ENCODE peak calls at places on chromosomes 6 and 20, in ten cellular contexts. E is cardiac fibroblast, F is SHP77, G is GDM1, M is mesendoderm, P is neuronal stem cell, S is nephron progenitor cell, L is occipital lobe, J is T-cell, K is coronary artery. H is an unnamed sample.

GRCh38 chr6:153096031-153096430 is 35.1 kb downstream of the RGS17 start:
- DNase-seq in E (no peak), F (no peak), G (no peak), M (no peak), P (no peak), S (no peak), L (no peak), J (no peak), K (no peak), H (no peak)

GRCh38 chr20:24337551-24337950 is 131.9 kb upstream of the SYNDIG1 start:
- DNase-seq in E (no peak), F (no peak), G (no peak), M (no peak), P (no peak), S (no peak), L (no peak), J (no peak), K (no peak), H (no peak)

GRCh38 chr20:50360218-50360672 is 149.9 kb upstream of the PTPN1 start:
- DNase-seq in E (no peak), F (no peak), G (no peak), M (no peak), P (no peak), S (no peak), L (no peak), J (no peak), K (no peak), H (no peak)

GRCh38 chr6:30842754-30843610 is 41.3 kb upstream of the DDR1 start:
- DNase-seq in E (no peak), F (no peak), G (no peak), M (no peak), P (no peak), S (no peak), L (no peak), J (no peak), K (no peak), H (no peak)

GRCh38 chr6:105884426-105884825 is 201.7 kb upstream of the PRDM1 start:
- DNase-seq in E (no peak), F (no peak), G (no peak), M (no peak), P (no peak), S (no peak), L (peak; percentile 43), J (no peak), K (no peak), H (no peak)

GRCh38 chr6:54690596-54690995 is 156.0 kb upstream of the FAM83B start:
- DNase-seq in E (no peak), F (no peak), G (no peak), M (peak; percentile 39), P (no peak), S (no peak), L (no peak), J (no peak), K (no peak), H (no peak)

GRCh38 chr6:48474764-48475674 is 364.0 kb upstream of the PTCHD4 start:
- DNase-seq in E (no peak), F (no peak), G (no peak), M (peak; percentile 8), P (no peak), S (no peak), L (no peak), J (no peak), K (no peak), H (peak; percentile 78)

GRCh38 chr20:44856847-44857448 is 28.6 kb upstream of the YWHAB start:
- DNase-seq in E (no peak), F (no peak), G (no peak), M (peak; percentile 26), P (no peak), S (no peak), L (no peak), J (no peak), K (no peak), H (no peak)

GRCh38 chr6:148074735-148075134 is 267.9 kb upstream of the SASH1 start:
- DNase-seq in E (no peak), F (no peak), G (no peak), M (no peak), P (no peak), S (no peak), L (no peak), J (no peak), K (no peak), H (peak; percentile 32)

GRCh38 chr6:47098570-47098993 is 56.5 kb upstream of the ADGRF1 start:
- DNase-seq in E (peak; percentile 57), F (no peak), G (no peak), M (no peak), P (no peak), S (no peak), L (no peak), J (no peak), K (no peak), H (peak; percentile 95)

GRCh38 chr20:40813708-40814327 is 124.8 kb upstream of the MAFB start:
- DNase-seq in E (no peak), F (no peak), G (no peak), M (no peak), P (no peak), S (no peak), L (no peak), J (no peak), K (no peak), H (no peak)

GRCh38 chr20:61121661-61122060 is 130.4 kb upstream of the CDH4 start:
- DNase-seq in E (no peak), F (no peak), G (no peak), M (no peak), P (no peak), S (no peak), L (no peak), J (no peak), K (no peak), H (no peak)